ENCODE peak calls at places on chromosome 19, in eight cellular contexts. D is neural progenitor cell, C is hepatocyte, F is GM23248, X is PC-3, N is HCT116, Z is MM.1S, J is GM23338. M is an unnamed sample.
A peak's percentile ranks its signal among the peaks of the same experiment; 100 is the strongest.

GRCh38 chr19:55451163-55451521 is 8.0 kb upstream of the SHISA7 start:
- DNase-seq in D (peak; percentile 54), C (no peak), F (no peak), X (no peak), N (no peak), Z (no peak), J (peak; percentile 71), M (no peak)

GRCh38 chr19:33297401-33298145 is 4.8 kb downstream of the CEBPA start:
- DNase-seq in D (no peak), C (peak; percentile 59), F (no peak), X (no peak), N (no peak), Z (no peak), J (no peak), M (no peak)

GRCh38 chr19:4439243-4439642 is 18.4 kb downstream of the UBXN6 start:
- DNase-seq in D (no peak), C (no peak), F (no peak), X (no peak), N (no peak), Z (no peak), J (no peak), M (no peak)

GRCh38 chr19:801030-801860 is 4.0 kb downstream of the PTBP1 start:
- DNase-seq in D (no peak), C (no peak), F (peak; percentile 72), X (peak; percentile 22), N (no peak), Z (no peak), J (peak; percentile 15), M (no peak)

GRCh38 chr19:12126707-12127106 is 13.4 kb downstream of the ZNF20 start:
- DNase-seq in D (peak; percentile 5), C (no peak), F (peak; percentile 62), X (no peak), N (no peak), Z (peak; percentile 31), J (peak; percentile 64), M (peak; percentile 41)

GRCh38 chr19:7494416-7495098 is 5.7 kb upstream of the PEX11G start:
- DNase-seq in D (peak; percentile 33), C (no peak), F (no peak), X (no peak), N (no peak), Z (no peak), J (no peak), M (no peak)

GRCh38 chr19:50361290-50362029 is 4.0 kb downstream of the NAPSA start:
- DNase-seq in D (no peak), C (no peak), F (peak; percentile 27), X (no peak), N (peak; percentile 37), Z (peak; percentile 2), J (peak; percentile 71), M (peak; percentile 73)

GRCh38 chr19:2302319-2303208 is 5.4 kb downstream of the LINGO3 start:
- DNase-seq in D (peak; percentile 82), C (peak; percentile 21), F (peak; percentile 70), X (no peak), N (no peak), Z (no peak), J (peak; percentile 76), M (no peak)

GRCh38 chr19:2636897-2637683 is 65.4 kb downstream of the GNG7 start:
- DNase-seq in D (peak; percentile 76), C (peak; percentile 77), F (peak; percentile 64), X (peak; percentile 58), N (no peak), Z (peak; percentile 66), J (peak; percentile 75), M (peak; percentile 68)

GRCh38 chr19:44960906-44961734 is 5.9 kb downstream of the CLPTM1 start:
- DNase-seq in D (no peak), C (no peak), F (no peak), X (no peak), N (no peak), Z (no peak), J (no peak), M (peak; percentile 89)

GRCh38 chr19:8561071-8561764 is 16.0 kb downstream of the MYO1F start:
- DNase-seq in D (no peak), C (no peak), F (no peak), X (no peak), N (no peak), Z (no peak), J (peak; percentile 66), M (no peak)

GRCh38 chr19:1295169-1296012 is 9.7 kb downstream of the EFNA2 start:
- DNase-seq in D (peak; percentile 39), C (no peak), F (peak; percentile 48), X (no peak), N (no peak), Z (no peak), J (peak; percentile 65), M (peak; percentile 48)

GRCh38 chr19:43618921-43619261 is 538 bp downstream of the ZNF428 start:
- DNase-seq in D (no peak), C (peak; percentile 65), F (peak; percentile 68), X (peak; percentile 12), N (no peak), Z (peak; percentile 61), J (no peak), M (peak; percentile 80)

GRCh38 chr19:46951236-46951986 is 68.2 kb upstream of the NPAS1 start:
- DNase-seq in D (no peak), C (peak; percentile 84), F (peak; percentile 73), X (peak; percentile 94), N (peak; percentile 37), Z (no peak), J (no peak), M (no peak)

GRCh38 chr19:47436712-47437401 is 17.5 kb upstream of the MEIS3 start:
- DNase-seq in D (peak; percentile 88), C (peak; percentile 88), F (peak; percentile 70), X (peak; percentile 74), N (peak; percentile 62), Z (peak; percentile 70), J (peak; percentile 93), M (peak; percentile 80)

GRCh38 chr19:54415208-54415900 is at the start of gene TTYH1:
- DNase-seq in D (peak; percentile 78), C (no peak), F (no peak), X (no peak), N (no peak), Z (no peak), J (peak; percentile 66), M (no peak)

GRCh38 chr19:3527250-3527910 is 11.6 kb upstream of the TEKTIP1 start:
- DNase-seq in D (no peak), C (no peak), F (no peak), X (no peak), N (no peak), Z (no peak), J (no peak), M (no peak)

DNA sequence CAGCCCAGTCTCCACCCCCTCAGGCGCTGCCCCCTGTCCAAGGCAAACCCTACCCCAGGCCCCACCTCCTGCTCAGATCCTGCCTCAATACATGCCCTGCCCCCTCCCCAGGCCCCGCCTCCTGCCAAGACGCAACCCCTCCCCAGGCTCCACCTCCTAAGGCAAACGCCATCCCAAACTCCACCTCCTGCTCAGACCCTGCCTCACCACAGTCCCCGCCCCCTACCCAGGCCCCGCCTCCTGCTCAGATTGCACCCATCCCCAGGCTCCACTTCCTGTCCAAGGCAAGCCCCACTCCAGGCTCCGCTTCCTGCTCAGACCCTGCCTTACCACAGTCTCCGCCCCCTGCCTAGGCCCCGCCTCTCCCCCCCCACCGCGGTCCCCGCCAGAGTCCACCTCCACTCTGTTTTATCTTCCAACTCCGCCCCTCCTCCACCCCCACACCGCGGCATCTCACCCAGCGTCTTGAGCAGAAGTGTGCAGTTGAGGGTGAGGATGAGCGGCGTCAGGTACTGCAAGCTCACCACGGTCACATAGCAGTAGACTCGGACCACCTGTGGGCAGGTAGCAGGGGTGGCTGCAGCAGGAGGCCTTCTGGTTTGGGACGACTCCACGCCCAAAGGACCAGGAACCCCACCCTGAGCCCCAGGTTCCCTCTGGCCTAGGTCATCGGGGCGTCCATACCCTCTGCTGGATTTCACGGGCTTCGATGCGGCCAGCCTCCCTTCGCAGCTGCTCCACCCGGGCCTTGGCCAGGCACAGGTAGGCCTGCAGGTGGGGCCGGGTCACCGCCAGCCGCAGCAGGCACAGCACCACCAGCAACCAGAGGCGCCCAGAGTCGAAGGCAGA is 17.7 kb downstream of the TMEM161A start:
- DNase-seq in D (peak; percentile 97), C (peak; percentile 72), F (peak; percentile 10), X (no peak), N (no peak), Z (no peak), J (peak; percentile 99), M (peak; percentile 70)
- TF ChIP-seq EZH2phosphoT487 in D (no peak), C (no peak), F (no peak), X (no peak), N (no peak), Z (no peak), J (no peak), M (no peak)

GRCh38 chr19:39671739-39672363 is 16.1 kb downstream of the LGALS16 start:
- DNase-seq in D (peak; percentile 78), C (peak; percentile 70), F (peak; percentile 60), X (peak; percentile 70), N (peak; percentile 66), Z (peak; percentile 83), J (peak; percentile 88), M (peak; percentile 73)
- TF ChIP-seq EZH2phosphoT487 in D (no peak), C (no peak), F (no peak), X (no peak), N (no peak), Z (no peak), J (no peak), M (no peak)

GRCh38 chr19:48818234-48818823 is 7.5 kb upstream of the BCAT2 start:
- DNase-seq in D (no peak), C (peak; percentile 50), F (no peak), X (no peak), N (no peak), Z (peak; percentile 26), J (no peak), M (no peak)

GRCh38 chr19:48822514-48822913 is 11.7 kb upstream of the BCAT2 start:
- DNase-seq in D (no peak), C (no peak), F (no peak), X (no peak), N (no peak), Z (no peak), J (no peak), M (no peak)

GRCh38 chr19:48817585-48818124 is 6.8 kb upstream of the BCAT2 start:
- DNase-seq in D (no peak), C (no peak), F (no peak), X (no peak), N (no peak), Z (no peak), J (no peak), M (no peak)

GRCh38 chr19:48821633-48822032 is 10.8 kb upstream of the BCAT2 start:
- DNase-seq in D (no peak), C (no peak), F (no peak), X (no peak), N (no peak), Z (no peak), J (no peak), M (no peak)

DNA sequence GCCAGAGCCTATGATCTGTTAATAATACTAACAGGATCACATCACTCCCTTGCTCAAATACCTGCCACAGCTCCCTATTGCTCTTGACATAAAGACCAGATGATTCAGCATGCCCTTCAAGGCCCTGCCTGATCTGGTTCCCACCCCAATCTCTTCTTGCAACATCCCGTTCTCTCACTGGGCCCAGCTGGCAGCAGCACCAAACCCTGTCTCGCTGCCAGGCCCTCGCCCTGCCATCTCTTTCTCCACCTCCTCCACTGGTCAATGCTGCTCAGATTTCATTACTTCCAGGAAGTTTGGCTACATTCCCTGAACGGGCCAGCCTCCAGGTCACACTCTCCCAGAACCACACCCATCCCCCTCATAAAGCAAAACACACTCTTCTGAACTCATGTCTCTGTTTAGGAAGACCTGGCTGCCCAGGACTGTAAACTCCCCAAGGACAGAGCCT is 8.6 kb upstream of the BCAT2 start:
- DNase-seq in D (no peak), C (peak; percentile 52), F (peak; percentile 92), X (peak; percentile 93), N (peak; percentile 54), Z (no peak), J (no peak), M (no peak)
- TF ChIP-seq EZH2phosphoT487 in D (no peak), C (no peak), F (no peak), X (no peak), N (no peak), Z (no peak), J (no peak), M (no peak)

GRCh38 chr19:39144487-39145071 is 19.0 kb downstream of the PAK4 start:
- DNase-seq in D (peak; percentile 62), C (peak; percentile 23), F (no peak), X (no peak), N (no peak), Z (no peak), J (peak; percentile 46), M (no peak)
- TF ChIP-seq EZH2phosphoT487 in D (no peak), C (no peak), F (no peak), X (no peak), N (no peak), Z (no peak), J (no peak), M (no peak)